ENCODE peak calls at places on chromosomes 7 and 10, in nine cellular contexts. R is ovary, S is AG04450, T is lower lobe of right lung, W is gastrocnemius medialis, G is Peyer's patch, Q is HCT116, K is endothelial cell of umbilical vein, F is neural progenitor cell. P is an unnamed sample. For H3K27me3, the result is how much of the 10 kb centered on the place peaks cover.

GRCh38 chr10:65581426-65582026 is 1344.3 kb upstream of the LRRTM3 start:
- DNase-seq in S (no peak), F (no peak), T (no peak), G (no peak), Q (no peak), R (no peak), K (no peak), W (no peak), P (no peak)

GRCh38 chr7:127251458-127252379 is 1.0 kb downstream of the GRM8 start:
- DNase-seq in Q (no peak), R (no peak), W (no peak), K (no peak), T (no peak), G (peak), F (peak), S (no peak), P (no peak)

GRCh38 chr10:132609211-132609610 is 71.6 kb downstream of the INPP5A start:
- DNase-seq in G (peak), W (no peak), R (peak), S (no peak), K (no peak), T (no peak), Q (no peak), F (no peak), P (no peak)

GRCh38 chr7:38660427-38661099 is 29.4 kb upstream of the AMPH start:
- DNase-seq in F (peak), Q (peak), S (no peak), T (peak), K (peak), W (no peak), R (no peak), G (no peak), P (peak)

GRCh38 chr10:13949844-13950542 is 363.2 kb downstream of the PRPF18 start:
- DNase-seq in R (no peak), T (no peak), S (peak), Q (no peak), F (no peak), W (peak), G (no peak), K (peak), P (peak)

GRCh38 chr7:71637578-71637977 is 505.6 kb downstream of the GALNT17 start:
- DNase-seq in F (no peak), G (no peak), Q (no peak), S (no peak), R (no peak), T (no peak), K (no peak), W (no peak), P (no peak)

GRCh38 chr7:158264881-158265742 is 322.5 kb downstream of the PTPRN2 start:
- DNase-seq in R (no peak), T (peak), F (no peak), S (no peak), G (peak), Q (no peak), K (no peak), W (no peak), P (no peak)

GRCh38 chr10:7766241-7766640 is 21.6 kb downstream of the KIN start:
- DNase-seq in S (no peak), T (no peak), Q (no peak), K (no peak), F (no peak), W (no peak), R (no peak), G (no peak), P (no peak)

GRCh38 chr7:158827411-158828342 is 1.6 kb downstream of the ESYT2 start:
- DNase-seq in W (no peak), F (no peak), G (no peak), Q (no peak), R (no peak), K (peak), T (no peak), S (no peak), P (no peak)

GRCh38 chr7:92255308-92255707 is 9.5 kb downstream of the ANKIB1 start:
- DNase-seq in Q (no peak), G (no peak), T (no peak), S (peak), W (no peak), F (no peak), R (no peak), K (no peak), P (no peak)

GRCh38 chr10:11586170-11586569 is 25.3 kb downstream of the USP6NL start:
- DNase-seq in S (no peak), K (peak), Q (no peak), R (no peak), W (no peak), F (no peak), T (no peak), G (no peak), P (no peak)

DNA sequence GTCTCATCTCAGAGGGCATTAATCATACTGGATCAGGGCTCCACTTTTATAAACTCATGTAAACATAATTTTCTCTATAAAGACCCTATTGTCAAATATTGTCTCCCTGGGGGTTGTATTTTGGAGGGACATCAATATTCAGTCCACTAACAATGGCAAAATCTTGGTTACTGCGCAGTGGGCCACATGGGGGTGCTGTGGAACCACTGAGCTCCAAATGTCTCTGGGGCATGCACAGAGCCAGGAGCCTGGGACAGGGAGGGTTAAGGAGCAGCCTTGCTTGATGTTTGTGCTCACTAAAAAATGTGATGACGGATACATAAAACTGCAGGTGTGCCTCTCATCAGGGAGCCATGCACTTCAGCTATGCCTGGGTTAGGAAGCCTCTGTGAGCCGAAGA is 62.1 kb upstream of the PRSS58 start:
- DNase-seq in K (no peak), T (no peak), W (no peak), R (no peak), F (no peak), G (no peak), Q (no peak), S (no peak), P (no peak)
- TF ChIP-seq CTCF in K (peak), T (no peak), W (no peak), R (no peak), F (peak), G (no peak), Q (peak), S (no peak), P (peak)

GRCh38 chr10:9860045-9860444 is 1157.6 kb upstream of the CELF2 start:
- DNase-seq in R (no peak), Q (no peak), W (no peak), S (no peak), T (no peak), K (no peak), F (no peak), G (no peak), P (no peak)
- H3K27me3 ChIP-seq in R (under half), Q (under half), W (under half), S (under half), T (under half), K (under half), F (under half), G (under half), P (under half)

GRCh38 chr7:2736411-2736914 is 48.5 kb downstream of the AMZ1 start:
- DNase-seq in F (no peak), W (peak), G (no peak), R (peak), K (no peak), S (no peak), T (no peak), Q (no peak), P (no peak)
- TF ChIP-seq CTCF in F (no peak), W (no peak), G (no peak), R (no peak), K (no peak), S (no peak), T (no peak), Q (no peak), P (no peak)

GRCh38 chr7:94882891-94883290 is 24.5 kb upstream of the PPP1R9A start:
- DNase-seq in R (no peak), F (no peak), Q (no peak), K (no peak), G (no peak), T (no peak), S (no peak), W (no peak), P (no peak)
- H3K27me3 ChIP-seq in R (under half), F (under half), Q (under half), K (under half), G (under half), T (under half), S (under half), W (under half), P (under half)

P was measured in Panc1.